ENCODE peak calls at places on chromosomes 5 and 9, in eight cellular contexts. A is K562, I is sigmoid colon, M is HL-60, N is SK-N-SH, F is GM12878, T is GM23338, V is H1. Y is an unnamed sample.

GRCh38 chr9:114791736-114792135 is 14.1 kb downstream of the TNFSF15 start:
- DNase-seq in A (no peak), I (no peak), M (no peak), N (no peak), F (no peak), T (no peak), V (no peak), Y (no peak)

GRCh38 chr5:10538789-10539684 is 24.8 kb upstream of the ANKRD33B start:
- DNase-seq in A (peak), I (no peak), M (no peak), N (no peak), F (no peak), T (no peak), V (no peak), Y (no peak)

GRCh38 chr5:90542827-90543519 is 13.6 kb upstream of the LYSMD3 start:
- DNase-seq in A (no peak), I (no peak), M (no peak), N (no peak), F (no peak), T (peak), V (no peak), Y (no peak)

GRCh38 chr5:11310158-11310557 is 549.1 kb upstream of the DAP start:
- DNase-seq in A (no peak), I (no peak), M (no peak), N (no peak), F (no peak), T (no peak), V (no peak), Y (no peak)

GRCh38 chr5:39424751-39425524 is at the start of gene DAB2:
- DNase-seq in A (peak), I (peak), M (peak), N (peak), F (no peak), T (peak), V (peak), Y (peak)

GRCh38 chr5:72117281-72117680 is 10.0 kb downstream of the MAP1B start:
- DNase-seq in A (no peak), I (no peak), M (no peak), N (no peak), F (no peak), T (no peak), V (no peak), Y (no peak)

GRCh38 chr5:19625562-19625961 is 362.4 kb downstream of the CDH18 start:
- DNase-seq in A (no peak), I (no peak), M (no peak), N (no peak), F (no peak), T (no peak), V (no peak), Y (no peak)

GRCh38 chr9:108991479-108991878 is 21.8 kb downstream of the CTNNAL1 start:
- DNase-seq in A (no peak), I (no peak), M (no peak), N (no peak), F (no peak), T (no peak), V (no peak), Y (no peak)

GRCh38 chr9:93674580-93675335 is 98.4 kb downstream of the PHF2 start:
- DNase-seq in A (no peak), I (peak), M (no peak), N (peak), F (no peak), T (no peak), V (no peak), Y (no peak)

GRCh38 chr9:124602204-124602603 is 95.0 kb upstream of the NR5A1 start:
- DNase-seq in A (no peak), I (no peak), M (no peak), N (no peak), F (no peak), T (no peak), V (no peak), Y (no peak)

GRCh38 chr5:165573445-165573844 is 2068.0 kb downstream of the MAT2B start:
- DNase-seq in A (no peak), I (no peak), M (no peak), N (no peak), F (no peak), T (no peak), V (no peak), Y (no peak)

GRCh38 chr5:176446884-176447537 is 1.2 kb upstream of the FAF2 start:
- DNase-seq in A (peak), I (peak), M (no peak), N (no peak), F (no peak), T (peak), V (no peak), Y (peak)

GRCh38 chr5:132498686-132499271 is 8.2 kb upstream of the IRF1 start:
- DNase-seq in A (no peak), I (no peak), M (no peak), N (no peak), F (no peak), T (no peak), V (no peak), Y (no peak)

GRCh38 chr9:69173891-69174644 is at the start of gene TJP2:
- DNase-seq in A (peak), I (peak), M (peak), N (peak), F (no peak), T (peak), V (no peak), Y (peak)
- TF ChIP-seq POLR2AphosphoS5 in A (no peak), I (no peak), M (no peak), N (no peak), F (peak), T (peak), V (peak), Y (no peak)

GRCh38 chr9:34899535-34900158 is 58.4 kb upstream of the PHF24 start:
- DNase-seq in A (peak), I (peak), M (peak), N (peak), F (peak), T (peak), V (peak), Y (peak)

GRCh38 chr9:34898846-34899245 is 59.2 kb upstream of the PHF24 start:
- DNase-seq in A (no peak), I (no peak), M (no peak), N (no peak), F (no peak), T (no peak), V (no peak), Y (no peak)

GRCh38 chr9:34891386-34891785 is 66.7 kb upstream of the PHF24 start:
- DNase-seq in A (no peak), I (no peak), M (no peak), N (no peak), F (no peak), T (no peak), V (no peak), Y (no peak)

GRCh38 chr9:34892886-34893285 is 65.2 kb upstream of the PHF24 start:
- DNase-seq in A (no peak), I (no peak), M (no peak), N (no peak), F (no peak), T (no peak), V (no peak), Y (no peak)

GRCh38 chr9:34896112-34896511 is 62.0 kb upstream of the PHF24 start:
- DNase-seq in A (no peak), I (no peak), M (no peak), N (no peak), F (no peak), T (peak), V (no peak), Y (no peak)
- TF ChIP-seq CTCF in A (peak), I (no peak), M (no peak), N (no peak), F (no peak), T (peak), V (no peak), Y (no peak)

DNA sequence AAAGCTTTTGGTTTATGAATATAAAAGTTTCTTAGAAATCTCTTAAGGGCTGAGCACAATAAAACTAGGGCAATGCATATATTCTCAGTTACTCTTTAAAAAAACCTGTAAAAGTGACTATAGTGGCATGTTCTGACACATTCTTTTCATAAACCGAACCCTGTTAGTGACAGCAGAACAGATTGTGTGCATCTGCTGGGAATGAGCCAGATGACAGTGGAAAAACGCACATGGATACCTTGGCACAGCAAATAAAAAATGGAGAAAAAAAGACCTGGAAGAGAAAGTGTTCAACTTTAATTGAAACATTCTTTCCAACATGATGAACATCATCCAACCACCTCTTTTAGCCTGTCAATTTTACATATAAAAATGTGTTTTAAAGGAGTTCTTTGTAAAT is 12.7 kb downstream of the MEF2C start:
- DNase-seq in A (no peak), I (no peak), M (no peak), N (no peak), F (no peak), T (no peak), V (no peak), Y (no peak)
- H3K27ac ChIP-seq in A (no peak), I (no peak), M (no peak), N (no peak), F (no peak), T (no peak), V (no peak), Y (no peak)

DNA sequence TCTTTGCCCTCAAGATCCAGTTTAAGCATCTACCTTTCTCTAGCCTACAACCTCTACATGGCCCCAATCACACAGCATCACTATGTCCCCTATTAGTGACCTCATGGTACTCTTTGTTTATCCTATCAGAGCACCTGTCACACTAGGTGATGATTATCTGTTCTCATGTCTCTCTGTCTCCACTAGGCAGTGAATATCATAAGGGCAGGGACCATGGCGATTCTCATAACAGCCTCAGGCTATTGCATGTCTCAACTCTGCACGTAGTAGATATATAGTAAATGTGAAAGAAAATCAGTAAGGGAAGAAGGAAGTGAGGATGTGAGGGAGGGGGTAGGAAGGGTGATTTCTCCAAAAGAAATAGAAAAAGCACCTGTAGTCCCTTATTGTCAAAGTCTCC is 311.0 kb downstream of the NSG2 start:
- DNase-seq in A (no peak), I (no peak), M (no peak), N (no peak), F (no peak), T (no peak), V (no peak), Y (no peak)
- TF ChIP-seq POLR2AphosphoS5 in A (no peak), I (no peak), M (no peak), N (no peak), F (no peak), T (no peak), V (no peak), Y (no peak)

GRCh38 chr9:135961277-135961705 is at the start of gene UBAC1:
- DNase-seq in A (peak), I (peak), M (peak), N (peak), F (peak), T (peak), V (peak), Y (peak)
- TF ChIP-seq CTCF in A (peak), I (no peak), M (no peak), N (no peak), F (peak), T (no peak), V (no peak), Y (peak)

GRCh38 chr9:71302776-71303175 is 181.4 kb upstream of the TRPM3 start:
- DNase-seq in A (no peak), I (no peak), M (no peak), N (no peak), F (no peak), T (no peak), V (no peak), Y (no peak)

GRCh38 chr9:71308454-71308853 is 187.0 kb upstream of the TRPM3 start:
- DNase-seq in A (no peak), I (no peak), M (no peak), N (no peak), F (no peak), T (no peak), V (no peak), Y (no peak)

GRCh38 chr9:71306134-71306533 is 184.7 kb upstream of the TRPM3 start:
- DNase-seq in A (no peak), I (no peak), M (no peak), N (no peak), F (no peak), T (no peak), V (no peak), Y (no peak)

GRCh38 chr9:71303351-71303750 is 181.9 kb upstream of the TRPM3 start:
- DNase-seq in A (no peak), I (no peak), M (no peak), N (no peak), F (no peak), T (no peak), V (no peak), Y (no peak)
- H3K27ac ChIP-seq in A (no peak), I (no peak), M (no peak), N (no peak), F (no peak), T (no peak), V (no peak), Y (no peak)

GRCh38 chr5:120576588-120576987 is 112.5 kb downstream of the PRR16 start:
- DNase-seq in A (no peak), I (no peak), M (no peak), N (no peak), F (no peak), T (peak), V (no peak), Y (no peak)
- TF ChIP-seq POLR2AphosphoS5 in A (no peak), I (no peak), M (no peak), N (no peak), F (no peak), T (no peak), V (no peak), Y (no peak)

GRCh38 chr9:129323376-129323998 is 145.4 kb upstream of the IER5L start:
- DNase-seq in A (no peak), I (peak), M (no peak), N (no peak), F (no peak), T (no peak), V (no peak), Y (no peak)

GRCh38 chr9:129321511-129322021 is 143.5 kb upstream of the IER5L start:
- DNase-seq in A (no peak), I (peak), M (no peak), N (no peak), F (no peak), T (no peak), V (no peak), Y (no peak)

GRCh38 chr9:129320575-129321311 is 142.7 kb upstream of the IER5L start:
- DNase-seq in A (peak), I (peak), M (peak), N (peak), F (peak), T (peak), V (no peak), Y (peak)

GRCh38 chr9:129322641-129323375 is 144.7 kb upstream of the IER5L start:
- DNase-seq in A (no peak), I (peak), M (no peak), N (no peak), F (no peak), T (no peak), V (no peak), Y (no peak)

GRCh38 chr9:129322022-129322621 is 144.1 kb upstream of the IER5L start:
- DNase-seq in A (no peak), I (peak), M (no peak), N (no peak), F (no peak), T (no peak), V (no peak), Y (peak)
- TF ChIP-seq CTCF in A (peak), I (no peak), M (no peak), N (peak), F (no peak), T (no peak), V (no peak), Y (no peak)